ENCODE peak calls at places on chromosomes 5 and 9, in five cellular contexts. V, M, O, Y and P are unnamed samples.

GRCh38 chr5:168513861-168514428 is 15.2 kb upstream of the FBLL1 start:
- DNase-seq in V (no peak), M (no peak), O (no peak), Y (no peak), P (no peak)

GRCh38 chr5:38060354-38060753 is 198.0 kb upstream of the EGFLAM start:
- DNase-seq in V (no peak), M (no peak), O (no peak), Y (no peak), P (no peak)

GRCh38 chr5:149466457-149466972 is 84.7 kb downstream of the CSNK1A1 start:
- DNase-seq in V (no peak), M (no peak), O (no peak), Y (no peak), P (no peak)

GRCh38 chr9:135517407-135517822 is 3.8 kb upstream of the LCN1 start:
- DNase-seq in V (no peak), M (no peak), O (peak), Y (no peak), P (no peak)

GRCh38 chr5:127358782-127359181 is 68.2 kb downstream of the MEGF10 start:
- DNase-seq in V (no peak), M (no peak), O (no peak), Y (no peak), P (no peak)

GRCh38 chr5:141369994-141370848 is at the start of gene PCDHGB3:
- DNase-seq in V (no peak), M (peak), O (no peak), Y (no peak), P (no peak)

GRCh38 chr9:20361220-20361619 is 261.1 kb downstream of the MLLT3 start:
- DNase-seq in V (no peak), M (no peak), O (no peak), Y (no peak), P (no peak)

GRCh38 chr9:122807271-122807900 is 7.5 kb downstream of the OR1K1 start:
- DNase-seq in V (no peak), M (no peak), O (no peak), Y (peak), P (no peak)

GRCh38 chr9:114263853-114264510 is 58.9 kb upstream of the ORM1 start:
- DNase-seq in V (no peak), M (no peak), O (no peak), Y (no peak), P (no peak)

GRCh38 chr9:6757988-6758417 is 230 bp downstream of the KDM4C start:
- DNase-seq in V (no peak), M (no peak), O (no peak), Y (no peak), P (no peak)